ENCODE peak calls at places on chromosomes 16 and 17, in four cellular contexts. R is AG10803, F is T-helper 17 cell, U is heart right ventricle. A is an unnamed sample.

GRCh38 chr17:9669551-9670008 is 24.3 kb downstream of the USP43 start:
- DNase-seq in U (no peak), R (no peak), F (no peak), A (no peak)

GRCh38 chr16:4091638-4092037 is 24.6 kb downstream of the ADCY9 start:
- DNase-seq in R (no peak), F (no peak), U (no peak), A (no peak)

GRCh38 chr17:77328823-77329740 is 188.3 kb downstream of the SEC14L1 start:
- DNase-seq in R (no peak), U (no peak), F (no peak), A (no peak)

GRCh38 chr17:8109669-8110455 is 8.5 kb downstream of the ALOXE3 start:
- DNase-seq in R (no peak), F (peak), U (peak), A (peak)

GRCh38 chr16:55116165-55116894 is 185.7 kb downstream of the IRX5 start:
- DNase-seq in F (no peak), U (no peak), R (peak), A (peak)

GRCh38 chr17:7655541-7655840 is 4.8 kb downstream of the ATP1B2 start:
- DNase-seq in F (no peak), R (no peak), U (no peak), A (no peak)

GRCh38 chr16:78693496-78693895 is 594.0 kb downstream of the WWOX start:
- DNase-seq in U (no peak), R (no peak), F (no peak), A (no peak)

GRCh38 chr16:67924140-67924906 is 7.3 kb downstream of the CTRL start:
- DNase-seq in U (no peak), F (no peak), R (no peak), A (no peak)

GRCh38 chr16:46746821-46747776 is 1.0 kb downstream of the MYLK3 start:
- DNase-seq in U (peak), R (no peak), F (no peak), A (no peak)

GRCh38 chr17:8122923-8123694 is 797 bp downstream of the HES7 start:
- DNase-seq in U (no peak), F (no peak), R (peak), A (no peak)

GRCh38 chr17:81869221-81870154 is 1.6 kb downstream of the ARHGDIA start:
- DNase-seq in U (peak), F (peak), R (peak), A (no peak)

GRCh38 chr17:55324296-55324978 is 59.7 kb downstream of the HLF start:
- DNase-seq in F (no peak), U (no peak), R (no peak), A (no peak)

GRCh38 chr17:78716814-78717393 is 65.2 kb downstream of the CYTH1 start:
- DNase-seq in U (peak), F (no peak), R (peak), A (peak)